ENCODE peak calls at places on chromosomes 16 and 17, in nine cellular contexts. K is activated CD4-positive, alpha-beta T cell treated with anti-CD3 and anti-CD28 coated beads for 4 hours; M is CD8-positive, alpha-beta memory T cell; G is mesothelial cell of epicardium; O is frontal cortex; I is left ventricle myocardium inferior; J is GM13977; N is SK-N-MC; E is osteoblast. H is an unnamed sample.

GRCh38 chr17:1629647-1630310 is 1.1 kb upstream of the SLC43A2 start:
- DNase-seq in K (peak; percentile 67), M (peak; percentile 62), G (no peak), O (no peak), I (peak; percentile 51), J (peak; percentile 83), N (no peak), E (peak; percentile 83), H (peak; percentile 49)

GRCh38 chr16:69904495-69905170 is 46.5 kb upstream of the CLEC18A start:
- DNase-seq in K (no peak), M (no peak), G (no peak), O (no peak), I (no peak), J (no peak), N (no peak), E (no peak), H (no peak)

GRCh38 chr16:86343111-86343642 is 167.2 kb upstream of the FOXF1 start:
- DNase-seq in K (no peak), M (no peak), G (no peak), O (no peak), I (peak; percentile 24), J (no peak), N (no peak), E (no peak), H (no peak)

GRCh38 chr17:82752371-82753200 is 721 bp downstream of the TBCD start:
- DNase-seq in K (no peak), M (no peak), G (peak; percentile 64), O (peak; percentile 37), I (no peak), J (peak; percentile 60), N (no peak), E (peak; percentile 95), H (no peak)

GRCh38 chr17:2705263-2705662 is 6.3 kb downstream of the CLUH start:
- DNase-seq in K (no peak), M (no peak), G (no peak), O (peak; percentile 16), I (no peak), J (no peak), N (no peak), E (peak; percentile 99), H (no peak)

GRCh38 chr17:64617125-64617780 is 44.9 kb downstream of the SMURF2 start:
- DNase-seq in K (no peak), M (no peak), G (no peak), O (no peak), I (no peak), J (no peak), N (no peak), E (no peak), H (no peak)

GRCh38 chr16:80198265-80198994 is 342.4 kb upstream of the DYNLRB2 start:
- DNase-seq in K (no peak), M (no peak), G (no peak), O (no peak), I (no peak), J (no peak), N (no peak), E (no peak), H (peak; percentile 74)

GRCh38 chr16:29311636-29312344 is 94.7 kb downstream of the NPIPB11 start:
- DNase-seq in K (no peak), M (no peak), G (no peak), O (no peak), I (no peak), J (no peak), N (no peak), E (peak; percentile 58), H (no peak)

GRCh38 chr17:77310336-77310735 is 169.6 kb downstream of the SEC14L1 start:
- DNase-seq in K (no peak), M (no peak), G (no peak), O (no peak), I (no peak), J (no peak), N (no peak), E (peak; percentile 80), H (no peak)

GRCh38 chr17:32498362-32498761 is 11.6 kb downstream of the CDK5R1 start:
- DNase-seq in K (no peak), M (no peak), G (no peak), O (no peak), I (no peak), J (no peak), N (no peak), E (no peak), H (no peak)

GRCh38 chr17:74211929-74212261 is 1.5 kb upstream of the TTYH2 start:
- DNase-seq in K (no peak), M (no peak), G (no peak), O (no peak), I (no peak), J (no peak), N (no peak), E (no peak), H (no peak)

GRCh38 chr16:87226926-87227650 is 90.1 kb downstream of the C16orf95 start:
- DNase-seq in K (no peak), M (no peak), G (no peak), O (no peak), I (no peak), J (no peak), N (no peak), E (peak; percentile 96), H (no peak)

GRCh38 chr17:41307647-41308046 is 1.5 kb downstream of the KRTAP16-1 start:
- DNase-seq in K (no peak), M (no peak), G (no peak), O (no peak), I (no peak), J (no peak), N (no peak), E (peak; percentile 76), H (no peak)

GRCh38 chr16:47732122-47732805 is 271.1 kb downstream of the PHKB start:
- DNase-seq in K (no peak), M (no peak), G (no peak), O (no peak), I (no peak), J (no peak), N (no peak), E (peak; percentile 79), H (peak; percentile 94)